ENCODE peak calls at places on chromosomes 13 and 19, in six cellular contexts. One of them, this sample, is unnamed.

GRCh38 chr13:109815651-109816050 is 29.3 kb upstream of the IRS2 start:
- DNase-seq in H1: no peak
- DNase-seq in HepG2: no peak
- DNase-seq in SK-N-SH: no peak
- DNase-seq in HCT116: no peak
- DNase-seq in GM12878: no peak
- DNase-seq in this sample: no peak

GRCh38 chr19:32869369-32870153 is at the start of gene SLC7A9:
- DNase-seq in HepG2: peak
- DNase-seq in H1: peak
- DNase-seq in HCT116: no peak
- DNase-seq in GM12878: no peak
- DNase-seq in SK-N-SH: no peak
- DNase-seq in this sample: no peak

GRCh38 chr13:111484129-111484925 is 163.9 kb downstream of the TEX29 start:
- DNase-seq in H1: no peak
- DNase-seq in HepG2: no peak
- DNase-seq in SK-N-SH: no peak
- DNase-seq in HCT116: no peak
- DNase-seq in GM12878: no peak
- DNase-seq in this sample: peak

GRCh38 chr13:88908896-88909535 is 1237.8 kb downstream of the SLITRK5 start:
- DNase-seq in HCT116: no peak
- DNase-seq in H1: no peak
- DNase-seq in HepG2: no peak
- DNase-seq in GM12878: no peak
- DNase-seq in SK-N-SH: no peak
- DNase-seq in this sample: no peak

GRCh38 chr13:62014299-62014698 is 598.6 kb upstream of the PCDH20 start:
- DNase-seq in HepG2: peak
- DNase-seq in GM12878: no peak
- DNase-seq in SK-N-SH: peak
- DNase-seq in HCT116: peak
- DNase-seq in H1: no peak
- DNase-seq in this sample: peak

GRCh38 chr19:45446944-45447343 is 20.9 kb upstream of the FOSB start:
- DNase-seq in H1: no peak
- DNase-seq in SK-N-SH: no peak
- DNase-seq in GM12878: no peak
- DNase-seq in HepG2: no peak
- DNase-seq in HCT116: no peak
- DNase-seq in this sample: no peak

GRCh38 chr19:55259540-55260210 is 858 bp upstream of the PPP6R1 start:
- DNase-seq in SK-N-SH: no peak
- DNase-seq in HCT116: no peak
- DNase-seq in GM12878: no peak
- DNase-seq in HepG2: no peak
- DNase-seq in H1: no peak
- DNase-seq in this sample: no peak

GRCh38 chr19:39405930-39406655 is 554 bp upstream of the ZFP36 start:
- DNase-seq in SK-N-SH: no peak
- DNase-seq in HepG2: no peak
- DNase-seq in GM12878: no peak
- DNase-seq in H1: peak
- DNase-seq in HCT116: no peak
- DNase-seq in this sample: no peak

GRCh38 chr13:40570930-40571329 is 95.5 kb downstream of the FOXO1 start:
- DNase-seq in GM12878: no peak
- DNase-seq in HCT116: no peak
- DNase-seq in H1: no peak
- DNase-seq in SK-N-SH: no peak
- DNase-seq in HepG2: no peak
- DNase-seq in this sample: no peak

GRCh38 chr19:33235269-33235995 is 9.8 kb upstream of the SLC7A10 start:
- DNase-seq in HepG2: peak
- DNase-seq in HCT116: peak
- DNase-seq in SK-N-SH: peak
- DNase-seq in GM12878: peak
- DNase-seq in H1: peak
- DNase-seq in this sample: peak

GRCh38 chr13:42924290-42924803 is 67.7 kb downstream of the EPSTI1 start:
- DNase-seq in SK-N-SH: no peak
- DNase-seq in H1: no peak
- DNase-seq in HCT116: no peak
- DNase-seq in HepG2: no peak
- DNase-seq in GM12878: no peak
- DNase-seq in this sample: no peak

GRCh38 chr13:32011971-32012370 is 19.6 kb upstream of the FRY start:
- DNase-seq in HepG2: no peak
- DNase-seq in GM12878: no peak
- DNase-seq in HCT116: no peak
- DNase-seq in SK-N-SH: no peak
- DNase-seq in H1: no peak
- DNase-seq in this sample: no peak

GRCh38 chr13:45068036-45069001 is 52.0 kb upstream of the GTF2F2 start:
- DNase-seq in HCT116: no peak
- DNase-seq in SK-N-SH: no peak
- DNase-seq in GM12878: no peak
- DNase-seq in HepG2: no peak
- DNase-seq in H1: no peak
- DNase-seq in this sample: no peak

GRCh38 chr19:40609561-40610395 is 8.6 kb downstream of the LTBP4 start:
- DNase-seq in GM12878: peak
- DNase-seq in H1: peak
- DNase-seq in HCT116: peak
- DNase-seq in SK-N-SH: peak
- DNase-seq in HepG2: peak
- DNase-seq in this sample: peak

GRCh38 chr13:47859129-47859528 is 141.9 kb downstream of the SUCLA2 start:
- DNase-seq in H1: no peak
- DNase-seq in HepG2: no peak
- DNase-seq in HCT116: no peak
- DNase-seq in GM12878: no peak
- DNase-seq in SK-N-SH: no peak
- DNase-seq in this sample: no peak

GRCh38 chr19:21604351-21604926 is 99.0 kb downstream of the ZNF429 start:
- DNase-seq in HCT116: no peak
- DNase-seq in SK-N-SH: no peak
- DNase-seq in GM12878: no peak
- DNase-seq in H1: peak
- DNase-seq in HepG2: no peak
- DNase-seq in this sample: no peak

GRCh38 chr13:98930014-98930625 is 47.7 kb downstream of the DOCK9 start:
- DNase-seq in HepG2: no peak
- DNase-seq in H1: no peak
- DNase-seq in HCT116: no peak
- DNase-seq in GM12878: no peak
- DNase-seq in SK-N-SH: no peak
- DNase-seq in this sample: no peak

DNA sequence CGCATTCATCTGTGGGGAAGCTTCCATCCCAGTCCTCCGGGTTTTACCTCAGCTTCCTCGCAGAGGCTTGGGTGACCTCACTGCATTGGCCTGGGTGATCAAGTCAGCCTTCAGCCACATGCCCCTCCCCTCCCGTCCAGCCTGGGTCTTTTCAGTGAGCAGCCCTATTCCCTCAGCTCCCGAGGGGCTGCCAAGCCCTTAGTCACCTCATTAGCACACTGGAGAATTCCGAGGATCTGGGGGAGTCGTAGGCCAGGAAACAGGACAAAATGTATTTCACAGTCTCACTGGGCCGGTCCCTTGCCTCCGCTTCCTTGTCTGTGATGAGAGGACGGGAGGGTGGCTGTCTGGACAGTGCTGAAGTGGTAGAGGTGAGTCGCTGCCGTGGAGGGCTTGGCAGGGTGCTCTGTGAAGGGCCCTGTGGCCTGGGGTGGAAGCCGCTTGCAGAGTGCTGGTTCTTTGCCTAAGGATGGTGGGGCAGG is 19.9 kb downstream of the KDM4B start:
- DNase-seq in H1: no peak
- DNase-seq in HCT116: no peak
- DNase-seq in SK-N-SH: no peak
- DNase-seq in GM12878: no peak
- DNase-seq in HepG2: no peak
- DNase-seq in this sample: no peak
- TF ChIP-seq JUND in H1: no peak
- TF ChIP-seq JUND in HCT116: no peak
- TF ChIP-seq JUND in SK-N-SH: no peak
- TF ChIP-seq JUND in GM12878: no peak
- TF ChIP-seq JUND in HepG2: no peak
- TF ChIP-seq JUND in this sample: no peak

GRCh38 chr13:23870356-23871146 is 18.6 kb downstream of the MIPEP start:
- DNase-seq in SK-N-SH: no peak
- DNase-seq in HCT116: no peak
- DNase-seq in HepG2: no peak
- DNase-seq in GM12878: no peak
- DNase-seq in H1: no peak
- DNase-seq in this sample: no peak

GRCh38 chr13:23876265-23876664 is 12.9 kb downstream of the MIPEP start:
- DNase-seq in GM12878: no peak
- DNase-seq in HepG2: no peak
- DNase-seq in HCT116: no peak
- DNase-seq in H1: no peak
- DNase-seq in SK-N-SH: peak
- DNase-seq in this sample: peak

GRCh38 chr13:23868521-23868920 is 20.7 kb downstream of the MIPEP start:
- DNase-seq in GM12878: no peak
- DNase-seq in SK-N-SH: no peak
- DNase-seq in H1: no peak
- DNase-seq in HCT116: no peak
- DNase-seq in HepG2: no peak
- DNase-seq in this sample: no peak

GRCh38 chr13:23867027-23867491 is 22.1 kb downstream of the MIPEP start:
- DNase-seq in H1: no peak
- DNase-seq in HepG2: no peak
- DNase-seq in SK-N-SH: no peak
- DNase-seq in HCT116: no peak
- DNase-seq in GM12878: no peak
- DNase-seq in this sample: no peak

GRCh38 chr13:23871616-23872220 is 17.5 kb downstream of the MIPEP start:
- DNase-seq in H1: no peak
- DNase-seq in SK-N-SH: peak
- DNase-seq in HepG2: peak
- DNase-seq in HCT116: no peak
- DNase-seq in GM12878: no peak
- DNase-seq in this sample: no peak
- TF ChIP-seq JUND in H1: no peak
- TF ChIP-seq JUND in SK-N-SH: no peak
- TF ChIP-seq JUND in HepG2: no peak
- TF ChIP-seq JUND in HCT116: no peak
- TF ChIP-seq JUND in GM12878: no peak
- TF ChIP-seq JUND in this sample: no peak

DNA sequence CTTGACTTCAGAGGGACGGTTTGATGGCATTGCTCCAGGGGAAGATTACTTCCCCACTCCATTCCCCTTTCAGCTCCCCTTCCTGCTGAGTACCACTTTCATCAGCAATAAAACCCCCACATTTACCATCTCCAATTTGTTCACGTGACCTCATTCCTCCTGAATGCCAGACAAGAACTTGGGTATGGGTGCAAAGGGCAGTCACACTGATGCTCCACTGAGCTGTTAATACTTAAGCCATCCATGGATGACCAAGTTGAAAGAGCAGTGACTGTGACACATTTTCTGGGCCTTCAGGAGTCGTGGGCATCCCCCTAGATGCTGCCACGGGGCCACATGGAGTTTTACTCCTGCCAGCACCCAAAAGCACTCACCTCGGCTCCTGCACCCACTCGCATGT is 93.1 kb downstream of the STOML3 start:
- DNase-seq in HepG2: no peak
- DNase-seq in SK-N-SH: no peak
- DNase-seq in GM12878: no peak
- DNase-seq in HCT116: no peak
- DNase-seq in H1: no peak
- DNase-seq in this sample: no peak
- TF ChIP-seq JUND in HepG2: no peak
- TF ChIP-seq JUND in SK-N-SH: no peak
- TF ChIP-seq JUND in GM12878: no peak
- TF ChIP-seq JUND in HCT116: no peak
- TF ChIP-seq JUND in H1: no peak
- TF ChIP-seq JUND in this sample: no peak

GRCh38 chr19:48755787-48756674 is 707 bp downstream of the FGF21 start:
- DNase-seq in SK-N-SH: no peak
- DNase-seq in GM12878: no peak
- DNase-seq in HCT116: no peak
- DNase-seq in H1: no peak
- DNase-seq in HepG2: no peak
- DNase-seq in this sample: no peak
- TF ChIP-seq JUND in SK-N-SH: no peak
- TF ChIP-seq JUND in GM12878: no peak
- TF ChIP-seq JUND in HCT116: no peak
- TF ChIP-seq JUND in H1: no peak
- TF ChIP-seq JUND in HepG2: no peak
- TF ChIP-seq JUND in this sample: no peak

GRCh38 chr19:30873691-30874090 is 475.5 kb downstream of the TSHZ3 start:
- DNase-seq in HepG2: no peak
- DNase-seq in HCT116: no peak
- DNase-seq in H1: no peak
- DNase-seq in SK-N-SH: no peak
- DNase-seq in GM12878: no peak
- DNase-seq in this sample: no peak

GRCh38 chr19:30871979-30872378 is 477.3 kb downstream of the TSHZ3 start:
- DNase-seq in GM12878: no peak
- DNase-seq in H1: no peak
- DNase-seq in SK-N-SH: no peak
- DNase-seq in HCT116: no peak
- DNase-seq in HepG2: no peak
- DNase-seq in this sample: no peak

GRCh38 chr19:30873003-30873402 is 476.2 kb downstream of the TSHZ3 start:
- DNase-seq in HCT116: no peak
- DNase-seq in HepG2: no peak
- DNase-seq in H1: no peak
- DNase-seq in GM12878: no peak
- DNase-seq in SK-N-SH: no peak
- DNase-seq in this sample: no peak

GRCh38 chr19:30865481-30865880 is 483.8 kb downstream of the TSHZ3 start:
- DNase-seq in SK-N-SH: no peak
- DNase-seq in HCT116: no peak
- DNase-seq in HepG2: no peak
- DNase-seq in H1: no peak
- DNase-seq in GM12878: no peak
- DNase-seq in this sample: no peak

GRCh38 chr19:30870861-30871260 is 478.4 kb downstream of the TSHZ3 start:
- DNase-seq in HCT116: no peak
- DNase-seq in GM12878: no peak
- DNase-seq in SK-N-SH: peak
- DNase-seq in HepG2: no peak
- DNase-seq in H1: no peak
- DNase-seq in this sample: peak
- TF ChIP-seq JUND in HCT116: no peak
- TF ChIP-seq JUND in GM12878: no peak
- TF ChIP-seq JUND in SK-N-SH: no peak
- TF ChIP-seq JUND in HepG2: no peak
- TF ChIP-seq JUND in H1: no peak
- TF ChIP-seq JUND in this sample: no peak